ENCODE peak calls at places on chromosomes 11 and 22, in eight cellular contexts. O, K, C, H, N, Q, X and W are unnamed samples.

GRCh38 chr11:68457898-68458249 is 2.7 kb upstream of the PPP6R3 start:
- DNase-seq in X (no peak), N (no peak), C (no peak), H (no peak), K (no peak), Q (no peak), O (no peak), W (no peak)

GRCh38 chr11:46680164-46680760 is 20.2 kb downstream of the ARHGAP1 start:
- DNase-seq in N (no peak), K (no peak), H (no peak), C (no peak), X (no peak), O (peak), Q (no peak), W (no peak)

GRCh38 chr11:79440451-79441158 is at the start of gene TENM4:
- DNase-seq in H (peak), O (peak), Q (peak), X (peak), K (peak), C (peak), N (peak), W (peak)

GRCh38 chr11:61532136-61533038 is 23.8 kb downstream of the LRRC10B start:
- DNase-seq in C (peak), X (no peak), O (no peak), H (no peak), Q (peak), N (peak), K (no peak), W (no peak)

GRCh38 chr11:131744847-131745246 is 374.4 kb downstream of the NTM start:
- DNase-seq in Q (no peak), N (no peak), K (peak), X (peak), O (no peak), H (no peak), C (peak), W (no peak)

GRCh38 chr11:126727381-126727780 is 273.2 kb downstream of the KIRREL3 start:
- DNase-seq in N (no peak), X (no peak), Q (no peak), C (no peak), K (peak), H (no peak), O (no peak), W (no peak)

GRCh38 chr22:19970479-19971275 is 29.1 kb upstream of the TXNRD2 start:
- DNase-seq in K (peak), C (peak), O (no peak), N (peak), X (peak), Q (peak), H (peak), W (peak)

GRCh38 chr11:34792143-34792542 is 124.0 kb downstream of the APIP start:
- DNase-seq in N (no peak), X (no peak), H (no peak), K (no peak), Q (peak), O (no peak), C (no peak), W (no peak)

GRCh38 chr11:121023848-121024751 is at the start of gene TBCEL:
- DNase-seq in K (peak), Q (peak), O (peak), H (peak), C (peak), N (peak), X (peak), W (peak)

GRCh38 chr11:34825315-34825669 is 90.9 kb downstream of the APIP start:
- DNase-seq in K (no peak), X (no peak), C (no peak), Q (no peak), O (no peak), N (no peak), H (no peak), W (no peak)

GRCh38 chr11:32939866-32940265 is 47.3 kb downstream of the QSER1 start:
- DNase-seq in H (no peak), K (no peak), X (no peak), C (no peak), N (no peak), Q (no peak), O (no peak), W (no peak)

GRCh38 chr11:12123799-12124198 is 13.4 kb downstream of the MICAL2 start:
- DNase-seq in K (no peak), C (no peak), O (no peak), H (no peak), N (no peak), X (peak), Q (no peak), W (no peak)

DNA sequence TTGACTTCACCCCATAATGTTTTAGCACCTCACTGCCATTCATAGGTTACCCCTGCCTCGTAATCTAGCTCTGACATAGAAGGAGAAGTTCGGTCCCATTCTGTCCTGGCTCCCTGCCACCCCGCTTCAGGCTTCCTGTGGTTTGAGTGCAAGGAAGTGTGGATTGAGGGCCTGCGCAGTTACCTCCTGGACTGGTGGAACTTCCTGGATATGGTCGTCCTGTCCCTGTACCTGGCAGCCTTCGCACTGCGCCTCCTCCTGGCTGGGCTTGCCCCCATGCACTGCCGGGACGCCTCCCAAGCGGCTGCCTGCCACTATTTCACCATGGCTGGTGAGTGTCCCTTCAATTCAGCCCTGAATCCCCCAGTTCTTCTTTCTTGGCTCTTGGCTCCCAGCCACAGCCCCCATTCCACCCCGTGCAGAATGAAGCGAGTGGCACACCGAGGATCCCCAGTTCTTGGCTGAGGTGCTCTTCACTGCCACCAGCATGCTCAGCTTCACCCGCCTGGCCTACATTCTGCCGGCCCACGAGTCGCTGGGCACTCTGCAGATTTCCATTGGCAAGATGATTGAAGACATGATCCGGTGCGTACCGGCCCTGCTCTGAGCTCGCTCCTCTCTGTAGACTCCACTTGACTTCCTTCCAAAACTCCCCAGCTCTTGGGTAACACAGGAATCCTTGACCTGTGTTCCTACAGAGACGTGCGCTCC is 15.4 kb downstream of the ART5 start:
- DNase-seq in X (no peak), H (peak), Q (no peak), K (no peak), N (no peak), C (no peak), O (no peak), W (peak)
- H3K27ac ChIP-seq in X (no peak), H (no peak), Q (no peak), K (no peak), N (no peak), C (no peak), O (no peak), W (no peak)

GRCh38 chr11:67418476-67419281 is 3.2 kb downstream of the CARNS1 start:
- DNase-seq in O (no peak), K (no peak), H (peak), C (no peak), Q (no peak), X (no peak), N (no peak), W (no peak)

GRCh38 chr11:67413266-67413797 is 2.1 kb upstream of the CARNS1 start:
- DNase-seq in C (no peak), N (no peak), K (no peak), X (no peak), O (no peak), H (no peak), Q (no peak), W (no peak)

GRCh38 chr11:67416416-67417335 is 1.2 kb downstream of the CARNS1 start:
- DNase-seq in N (peak), C (peak), H (no peak), O (no peak), Q (no peak), K (no peak), X (no peak), W (peak)

GRCh38 chr11:67417425-67417824 is 1.9 kb downstream of the CARNS1 start:
- DNase-seq in O (no peak), H (no peak), K (no peak), Q (no peak), C (no peak), X (no peak), N (no peak), W (no peak)

GRCh38 chr11:67415501-67416304 is at the start of gene CARNS1:
- DNase-seq in Q (peak), N (no peak), O (no peak), K (no peak), X (no peak), C (no peak), H (no peak), W (no peak)
- H3K27ac ChIP-seq in Q (no peak), N (no peak), O (peak), K (no peak), X (no peak), C (no peak), H (peak), W (peak)

DNA sequence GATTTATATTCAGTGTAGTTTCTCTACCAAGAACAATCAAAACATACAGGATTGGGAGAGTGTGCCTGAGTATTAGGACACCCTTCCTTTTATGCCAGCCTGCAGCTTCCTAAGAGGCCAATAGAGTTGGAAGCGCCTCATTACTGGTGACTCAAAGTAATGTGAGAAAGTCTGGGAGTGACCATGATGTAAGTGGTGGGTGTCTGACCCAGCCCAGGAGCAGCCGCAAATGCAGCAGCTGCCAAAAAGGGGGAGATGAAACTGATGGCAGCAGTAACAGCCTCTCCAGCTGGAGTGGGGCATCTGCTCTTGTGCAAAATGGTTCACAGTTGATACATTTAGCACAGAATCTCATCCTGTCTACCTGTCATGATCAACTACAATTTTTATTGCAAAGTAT is 62.0 kb downstream of the ZNF280B start:
- DNase-seq in H (no peak), K (peak), O (no peak), X (no peak), Q (no peak), N (no peak), C (no peak), W (no peak)
- H3K27ac ChIP-seq in H (no peak), K (no peak), O (no peak), X (no peak), Q (no peak), N (no peak), C (no peak), W (no peak)

GRCh38 chr22:37521236-37521739 is 2.1 kb upstream of the CARD10 start:
- DNase-seq in O (no peak), C (no peak), N (no peak), H (no peak), K (no peak), X (no peak), Q (no peak), W (no peak)

GRCh38 chr22:37520754-37521153 is 1.5 kb upstream of the CARD10 start:
- DNase-seq in Q (no peak), K (no peak), X (no peak), N (no peak), O (no peak), C (no peak), H (no peak), W (no peak)

GRCh38 chr22:37517826-37518450 is 1.3 kb downstream of the CARD10 start:
- DNase-seq in X (no peak), Q (no peak), O (no peak), H (no peak), C (no peak), N (no peak), K (no peak), W (no peak)

GRCh38 chr22:37518509-37519267 is 527 bp downstream of the CARD10 start:
- DNase-seq in N (no peak), Q (peak), H (no peak), O (no peak), X (no peak), C (peak), K (peak), W (no peak)

GRCh38 chr22:37519268-37520195 is at the start of gene CARD10:
- DNase-seq in H (no peak), O (no peak), N (no peak), X (no peak), Q (peak), K (peak), C (peak), W (no peak)
- H3K27ac ChIP-seq in H (peak), O (no peak), N (no peak), X (peak), Q (no peak), K (no peak), C (no peak), W (no peak)

DNA sequence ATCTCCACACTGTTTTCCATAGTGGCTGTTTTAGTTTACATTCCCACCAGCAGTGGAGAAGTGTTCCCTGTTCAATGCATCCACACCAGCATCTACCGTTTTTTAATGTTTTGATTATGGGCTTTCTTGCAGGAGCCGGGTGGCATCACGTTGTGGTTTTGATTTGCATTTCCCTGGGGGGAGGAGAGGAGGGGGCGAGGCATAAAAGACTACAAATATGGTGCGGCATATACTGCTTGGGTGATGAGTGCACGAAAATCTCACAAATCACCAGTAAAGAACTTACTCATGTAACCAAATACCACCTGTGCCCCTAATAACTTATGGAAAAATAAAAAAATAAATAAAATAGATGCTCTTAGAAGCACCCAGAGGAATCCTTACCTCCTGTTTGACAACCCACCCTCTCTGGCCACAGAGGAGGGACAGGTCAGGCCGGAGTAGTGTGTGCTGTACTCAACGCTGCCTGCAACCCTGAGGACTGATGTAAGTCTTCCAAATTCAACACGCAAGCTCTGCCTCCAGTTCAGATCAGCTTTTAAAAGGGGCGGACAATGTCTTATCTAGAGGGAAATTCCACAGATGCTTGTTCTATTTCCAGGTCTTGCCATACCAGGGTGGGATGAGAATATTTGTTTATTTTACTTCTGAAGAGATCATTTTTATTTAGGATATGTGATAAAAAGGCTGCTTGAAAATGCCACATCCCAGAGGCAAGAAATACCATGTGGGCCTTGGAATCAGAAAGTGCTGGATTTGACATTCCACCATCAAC is 329.6 kb upstream of the B3GAT1 start:
- DNase-seq in K (peak), O (no peak), C (peak), X (peak), N (no peak), H (no peak), Q (no peak), W (no peak)
- H3K27ac ChIP-seq in K (no peak), O (peak), C (peak), X (peak), N (no peak), H (no peak), Q (no peak), W (peak)

GRCh38 chr22:21634081-21634480 is 1.5 kb downstream of the CCDC116 start:
- DNase-seq in C (no peak), K (no peak), X (no peak), N (no peak), Q (no peak), H (no peak), O (no peak), W (no peak)

GRCh38 chr22:21632237-21632895 is at the start of gene CCDC116:
- DNase-seq in H (no peak), N (peak), K (no peak), Q (peak), C (no peak), X (no peak), O (no peak), W (no peak)

GRCh38 chr22:21633481-21633880 is 921 bp downstream of the CCDC116 start:
- DNase-seq in N (no peak), Q (no peak), H (no peak), X (no peak), C (no peak), K (no peak), O (no peak), W (no peak)

GRCh38 chr22:21631025-21631424 is 1.2 kb upstream of the YDJC start:
- DNase-seq in X (no peak), H (no peak), O (no peak), C (no peak), K (no peak), N (no peak), Q (no peak), W (no peak)

DNA sequence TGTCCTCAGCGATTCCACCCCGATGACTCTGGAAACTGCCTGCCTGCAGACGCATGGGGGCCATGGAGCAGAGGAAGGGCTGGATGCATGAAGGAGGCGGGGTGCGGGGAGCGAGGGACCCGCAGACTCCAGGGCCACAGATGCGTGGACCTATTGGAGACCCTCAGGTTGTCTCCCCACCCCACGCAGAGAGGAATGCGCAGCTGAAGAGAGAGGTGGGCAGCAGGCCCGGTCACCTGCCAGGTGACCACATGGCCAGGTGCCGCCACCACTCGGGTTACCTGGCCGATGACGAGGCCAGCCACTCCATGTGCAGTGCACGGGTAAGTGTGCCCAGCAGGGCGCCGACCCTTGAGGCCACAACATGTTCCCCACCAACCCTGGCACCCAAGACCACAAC is 371 bp downstream of the CCDC116 start:
- DNase-seq in O (no peak), K (no peak), X (no peak), N (no peak), H (no peak), C (no peak), Q (no peak), W (no peak)
- H3K27ac ChIP-seq in O (no peak), K (no peak), X (no peak), N (no peak), H (no peak), C (no peak), Q (no peak), W (no peak)